ENCODE peak calls at places on chromosomes 12 and 14, in eight cellular contexts. One of them, this sample, is unnamed.

GRCh38 chr14:55749201-55749812 is 169.3 kb downstream of the KTN1 start:
- DNase-seq in fibroblast of pulmonary artery: peak; percentile 68
- DNase-seq in upper lobe of right lung: no peak
- DNase-seq in vagina: no peak
- DNase-seq in heart right ventricle: no peak
- DNase-seq in mucosa of descending colon: no peak
- DNase-seq in BJ: no peak
- DNase-seq in AG04450: no peak
- DNase-seq in this sample: no peak

GRCh38 chr12:105659355-105660075 is 329.0 kb downstream of the C12orf75 start:
- DNase-seq in fibroblast of pulmonary artery: peak; percentile 8
- DNase-seq in mucosa of descending colon: no peak
- DNase-seq in heart right ventricle: peak; percentile 30
- DNase-seq in BJ: no peak
- DNase-seq in vagina: no peak
- DNase-seq in AG04450: no peak
- DNase-seq in upper lobe of right lung: no peak
- DNase-seq in this sample: no peak

GRCh38 chr12:47705239-47705570 is 625 bp downstream of the RPAP3 start:
- DNase-seq in mucosa of descending colon: no peak
- DNase-seq in upper lobe of right lung: no peak
- DNase-seq in BJ: no peak
- DNase-seq in AG04450: no peak
- DNase-seq in vagina: no peak
- DNase-seq in fibroblast of pulmonary artery: peak; percentile 9
- DNase-seq in heart right ventricle: no peak
- DNase-seq in this sample: no peak

GRCh38 chr12:113049976-113050742 is 6.4 kb upstream of the DTX1 start:
- DNase-seq in upper lobe of right lung: peak; percentile 65
- DNase-seq in AG04450: no peak
- DNase-seq in heart right ventricle: no peak
- DNase-seq in vagina: no peak
- DNase-seq in BJ: no peak
- DNase-seq in mucosa of descending colon: no peak
- DNase-seq in fibroblast of pulmonary artery: peak; percentile 23
- DNase-seq in this sample: no peak

GRCh38 chr14:81471062-81471461 is 62.6 kb downstream of the SEL1L start:
- DNase-seq in mucosa of descending colon: no peak
- DNase-seq in vagina: no peak
- DNase-seq in fibroblast of pulmonary artery: no peak
- DNase-seq in heart right ventricle: no peak
- DNase-seq in BJ: no peak
- DNase-seq in AG04450: no peak
- DNase-seq in upper lobe of right lung: no peak
- DNase-seq in this sample: no peak

GRCh38 chr12:130423136-130423535 is 85.4 kb downstream of the PIWIL1 start:
- DNase-seq in vagina: peak; percentile 77
- DNase-seq in upper lobe of right lung: no peak
- DNase-seq in BJ: no peak
- DNase-seq in fibroblast of pulmonary artery: no peak
- DNase-seq in heart right ventricle: no peak
- DNase-seq in AG04450: no peak
- DNase-seq in mucosa of descending colon: no peak
- DNase-seq in this sample: no peak

GRCh38 chr14:92323031-92323915 is at the start of gene SLC24A4:
- DNase-seq in BJ: no peak
- DNase-seq in fibroblast of pulmonary artery: no peak
- DNase-seq in vagina: no peak
- DNase-seq in mucosa of descending colon: no peak
- DNase-seq in upper lobe of right lung: peak; percentile 67
- DNase-seq in AG04450: no peak
- DNase-seq in heart right ventricle: peak; percentile 19
- DNase-seq in this sample: no peak

GRCh38 chr12:8831116-8831515 is 8.7 kb downstream of the A2ML1 start:
- DNase-seq in mucosa of descending colon: no peak
- DNase-seq in vagina: no peak
- DNase-seq in AG04450: no peak
- DNase-seq in upper lobe of right lung: no peak
- DNase-seq in fibroblast of pulmonary artery: no peak
- DNase-seq in BJ: no peak
- DNase-seq in heart right ventricle: no peak
- DNase-seq in this sample: no peak

GRCh38 chr14:76922599-76922998 is 96.4 kb downstream of the LRRC74A start:
- DNase-seq in mucosa of descending colon: no peak
- DNase-seq in BJ: no peak
- DNase-seq in vagina: no peak
- DNase-seq in heart right ventricle: no peak
- DNase-seq in fibroblast of pulmonary artery: peak; percentile 44
- DNase-seq in upper lobe of right lung: no peak
- DNase-seq in AG04450: no peak
- DNase-seq in this sample: no peak

GRCh38 chr12:96185914-96186313 is 8.3 kb upstream of the ELK3 start:
- DNase-seq in heart right ventricle: no peak
- DNase-seq in BJ: no peak
- DNase-seq in mucosa of descending colon: no peak
- DNase-seq in AG04450: no peak
- DNase-seq in upper lobe of right lung: no peak
- DNase-seq in fibroblast of pulmonary artery: no peak
- DNase-seq in vagina: no peak
- DNase-seq in this sample: no peak

GRCh38 chr14:29222671-29223268 is 456.2 kb downstream of the FOXG1 start:
- DNase-seq in fibroblast of pulmonary artery: peak; percentile 76
- DNase-seq in vagina: no peak
- DNase-seq in mucosa of descending colon: no peak
- DNase-seq in upper lobe of right lung: no peak
- DNase-seq in BJ: no peak
- DNase-seq in heart right ventricle: no peak
- DNase-seq in AG04450: peak; percentile 41
- DNase-seq in this sample: peak; percentile 53

GRCh38 chr12:93090768-93091172 is 161.7 kb upstream of the EEA1 start:
- DNase-seq in fibroblast of pulmonary artery: peak; percentile 74
- DNase-seq in AG04450: no peak
- DNase-seq in vagina: no peak
- DNase-seq in upper lobe of right lung: no peak
- DNase-seq in mucosa of descending colon: no peak
- DNase-seq in BJ: no peak
- DNase-seq in heart right ventricle: no peak
- DNase-seq in this sample: peak; percentile 28

GRCh38 chr14:29740491-29740890 is 187.2 kb downstream of the PRKD1 start:
- DNase-seq in upper lobe of right lung: no peak
- DNase-seq in mucosa of descending colon: no peak
- DNase-seq in heart right ventricle: no peak
- DNase-seq in vagina: no peak
- DNase-seq in AG04450: no peak
- DNase-seq in fibroblast of pulmonary artery: no peak
- DNase-seq in BJ: no peak
- DNase-seq in this sample: no peak

GRCh38 chr12:51358496-51358895 is 12.0 kb upstream of the CELA1 start:
- DNase-seq in BJ: no peak
- DNase-seq in mucosa of descending colon: no peak
- DNase-seq in vagina: no peak
- DNase-seq in AG04450: no peak
- DNase-seq in upper lobe of right lung: no peak
- DNase-seq in heart right ventricle: no peak
- DNase-seq in fibroblast of pulmonary artery: no peak
- DNase-seq in this sample: no peak

GRCh38 chr12:51362307-51362706 is 15.8 kb upstream of the CELA1 start:
- DNase-seq in vagina: no peak
- DNase-seq in mucosa of descending colon: no peak
- DNase-seq in upper lobe of right lung: no peak
- DNase-seq in fibroblast of pulmonary artery: no peak
- DNase-seq in heart right ventricle: no peak
- DNase-seq in BJ: no peak
- DNase-seq in AG04450: no peak
- DNase-seq in this sample: no peak

GRCh38 chr12:51361419-51362016 is 15.0 kb upstream of the CELA1 start:
- DNase-seq in heart right ventricle: no peak
- DNase-seq in AG04450: no peak
- DNase-seq in mucosa of descending colon: no peak
- DNase-seq in fibroblast of pulmonary artery: no peak
- DNase-seq in vagina: no peak
- DNase-seq in BJ: no peak
- DNase-seq in upper lobe of right lung: no peak
- DNase-seq in this sample: no peak

GRCh38 chr12:51359851-51360250 is 13.4 kb upstream of the CELA1 start:
- DNase-seq in upper lobe of right lung: no peak
- DNase-seq in mucosa of descending colon: no peak
- DNase-seq in vagina: no peak
- DNase-seq in heart right ventricle: no peak
- DNase-seq in fibroblast of pulmonary artery: no peak
- DNase-seq in AG04450: no peak
- DNase-seq in BJ: no peak
- DNase-seq in this sample: no peak

DNA sequence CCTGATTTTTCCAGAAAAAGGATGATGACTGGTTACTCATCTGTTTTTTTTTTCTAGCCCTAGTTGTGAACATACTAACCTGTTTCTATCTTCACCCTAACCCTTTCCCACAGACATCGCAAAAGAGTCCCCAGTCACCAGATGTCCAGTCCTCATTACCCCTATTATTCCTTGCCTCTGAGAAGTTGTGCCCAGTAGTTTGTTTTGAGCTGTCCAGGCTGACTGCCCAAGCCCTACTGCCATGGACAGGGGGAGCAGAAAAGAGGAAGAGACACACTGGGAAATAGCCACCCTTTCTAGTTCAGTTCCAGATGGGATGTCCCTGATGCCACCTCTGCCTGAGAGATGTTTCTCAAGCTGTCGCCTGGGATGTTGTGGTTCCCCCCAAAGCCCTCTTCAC is 13.8 kb upstream of the CELA1 start:
- DNase-seq in mucosa of descending colon: no peak
- DNase-seq in fibroblast of pulmonary artery: no peak
- DNase-seq in BJ: no peak
- DNase-seq in heart right ventricle: no peak
- DNase-seq in AG04450: no peak
- DNase-seq in vagina: no peak
- DNase-seq in upper lobe of right lung: no peak
- DNase-seq in this sample: no peak
- TF ChIP-seq CTCF in mucosa of descending colon: no peak
- TF ChIP-seq CTCF in fibroblast of pulmonary artery: no peak
- TF ChIP-seq CTCF in BJ: no peak
- TF ChIP-seq CTCF in heart right ventricle: no peak
- TF ChIP-seq CTCF in AG04450: no peak
- TF ChIP-seq CTCF in vagina: no peak
- TF ChIP-seq CTCF in upper lobe of right lung: no peak
- TF ChIP-seq CTCF in this sample: no peak

DNA sequence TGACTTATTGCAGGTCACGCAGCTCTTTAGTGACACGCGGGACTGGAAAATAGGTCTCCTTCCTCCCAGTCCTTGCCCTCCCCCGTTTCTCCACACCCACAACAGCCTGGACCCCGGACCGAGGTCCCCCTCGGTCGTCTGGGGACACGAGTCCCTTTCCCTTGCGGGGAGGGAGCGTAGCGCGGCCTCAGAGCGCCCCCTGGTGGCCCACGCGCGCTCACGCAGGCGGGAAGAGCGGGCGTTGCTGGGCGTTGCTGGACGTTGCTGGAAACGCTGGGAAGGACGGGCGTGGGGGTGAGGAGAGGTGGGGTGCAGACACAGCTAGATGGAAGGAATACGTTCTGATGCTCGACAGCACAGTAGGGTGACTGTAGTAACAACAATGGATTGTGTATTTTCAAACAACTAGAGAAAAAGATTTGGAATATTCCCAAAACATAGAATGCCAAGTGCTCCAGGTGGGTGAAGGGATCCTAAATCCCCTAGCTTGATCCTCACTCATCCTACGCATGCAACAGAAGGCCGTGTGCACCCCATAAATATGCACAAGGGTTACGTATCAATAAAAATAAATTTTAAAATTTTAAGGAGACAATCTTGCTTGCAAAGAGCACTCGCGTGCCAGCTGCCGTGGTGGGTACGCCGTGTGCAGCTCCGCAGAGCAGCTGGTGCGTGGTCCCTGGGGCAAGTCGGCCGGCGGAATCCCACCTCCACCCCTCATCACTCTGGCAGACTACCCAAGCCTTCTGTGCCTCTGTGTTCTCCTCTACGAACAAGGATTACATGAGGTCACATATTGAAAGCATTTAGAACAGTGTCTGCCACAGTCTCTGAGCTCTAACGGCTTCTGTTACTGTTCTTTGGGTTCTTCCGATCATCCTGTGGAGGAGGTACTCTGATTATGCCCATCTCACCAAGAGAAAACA is 87.4 kb downstream of the B4GALNT3 start:
- DNase-seq in fibroblast of pulmonary artery: peak; percentile 59
- DNase-seq in mucosa of descending colon: peak; percentile 90
- DNase-seq in upper lobe of right lung: peak; percentile 85
- DNase-seq in vagina: no peak
- DNase-seq in heart right ventricle: peak; percentile 80
- DNase-seq in BJ: no peak
- DNase-seq in AG04450: no peak
- DNase-seq in this sample: no peak
- H3K4me3 ChIP-seq in fibroblast of pulmonary artery: no peak overlapping the region
- H3K4me3 ChIP-seq in mucosa of descending colon: no peak overlapping the region
- H3K4me3 ChIP-seq in upper lobe of right lung: no peak overlapping the region
- H3K4me3 ChIP-seq in vagina: no peak overlapping the region
- H3K4me3 ChIP-seq in heart right ventricle: no peak overlapping the region
- H3K4me3 ChIP-seq in BJ: peak overlapping the region; percentile 11
- H3K4me3 ChIP-seq in AG04450: no peak overlapping the region
- H3K4me3 ChIP-seq in this sample: no peak overlapping the region

GRCh38 chr14:85531594-85532391 is 1.8 kb downstream of the FLRT2 start:
- DNase-seq in fibroblast of pulmonary artery: peak; percentile 88
- DNase-seq in BJ: no peak
- DNase-seq in heart right ventricle: peak; percentile 48
- DNase-seq in vagina: no peak
- DNase-seq in AG04450: no peak
- DNase-seq in mucosa of descending colon: peak; percentile 43
- DNase-seq in upper lobe of right lung: peak; percentile 74
- DNase-seq in this sample: no peak
- TF ChIP-seq CTCF in fibroblast of pulmonary artery: peak; percentile 51
- TF ChIP-seq CTCF in BJ: peak; percentile 60
- TF ChIP-seq CTCF in heart right ventricle: peak; percentile 19
- TF ChIP-seq CTCF in vagina: no peak
- TF ChIP-seq CTCF in AG04450: peak; percentile 55
- TF ChIP-seq CTCF in mucosa of descending colon: no peak
- TF ChIP-seq CTCF in upper lobe of right lung: peak; percentile 11
- TF ChIP-seq CTCF in this sample: peak; percentile 46

GRCh38 chr14:104585966-104586702 is 6.6 kb downstream of the C14orf180 start:
- DNase-seq in BJ: no peak
- DNase-seq in vagina: no peak
- DNase-seq in heart right ventricle: peak; percentile 71
- DNase-seq in fibroblast of pulmonary artery: no peak
- DNase-seq in AG04450: no peak
- DNase-seq in mucosa of descending colon: no peak
- DNase-seq in upper lobe of right lung: no peak
- DNase-seq in this sample: no peak

GRCh38 chr14:104587641-104588040 is 8.1 kb downstream of the C14orf180 start:
- DNase-seq in AG04450: no peak
- DNase-seq in vagina: no peak
- DNase-seq in fibroblast of pulmonary artery: no peak
- DNase-seq in mucosa of descending colon: no peak
- DNase-seq in heart right ventricle: peak; percentile 14
- DNase-seq in upper lobe of right lung: no peak
- DNase-seq in BJ: no peak
- DNase-seq in this sample: no peak

GRCh38 chr14:104589338-104590195 is 10.0 kb downstream of the C14orf180 start:
- DNase-seq in BJ: no peak
- DNase-seq in mucosa of descending colon: no peak
- DNase-seq in AG04450: no peak
- DNase-seq in heart right ventricle: peak; percentile 5
- DNase-seq in fibroblast of pulmonary artery: no peak
- DNase-seq in upper lobe of right lung: no peak
- DNase-seq in vagina: no peak
- DNase-seq in this sample: no peak

GRCh38 chr14:104586832-104587620 is 7.5 kb downstream of the C14orf180 start:
- DNase-seq in vagina: no peak
- DNase-seq in heart right ventricle: peak; percentile 81
- DNase-seq in upper lobe of right lung: no peak
- DNase-seq in fibroblast of pulmonary artery: no peak
- DNase-seq in AG04450: no peak
- DNase-seq in BJ: no peak
- DNase-seq in mucosa of descending colon: no peak
- DNase-seq in this sample: no peak

GRCh38 chr14:104588066-104588857 is 8.7 kb downstream of the C14orf180 start:
- DNase-seq in vagina: no peak
- DNase-seq in mucosa of descending colon: no peak
- DNase-seq in BJ: no peak
- DNase-seq in AG04450: no peak
- DNase-seq in upper lobe of right lung: no peak
- DNase-seq in heart right ventricle: peak; percentile 19
- DNase-seq in fibroblast of pulmonary artery: no peak
- DNase-seq in this sample: no peak
- H3K4me3 ChIP-seq in vagina: no peak overlapping the region
- H3K4me3 ChIP-seq in mucosa of descending colon: no peak overlapping the region
- H3K4me3 ChIP-seq in BJ: no peak overlapping the region
- H3K4me3 ChIP-seq in AG04450: no peak overlapping the region
- H3K4me3 ChIP-seq in upper lobe of right lung: no peak overlapping the region
- H3K4me3 ChIP-seq in heart right ventricle: no peak overlapping the region
- H3K4me3 ChIP-seq in fibroblast of pulmonary artery: no peak overlapping the region
- H3K4me3 ChIP-seq in this sample: no peak overlapping the region

This sample was measured in astrocyte of the cerebellum.